ENCODE peak calls at places on chromosome 19, in six cellular contexts. H is body of pancreas; D is prostate gland; Q is SJCRH30; K is stomach; X is effector memory CD4-positive, alpha-beta T cell. M is an unnamed sample.

GRCh38 chr19:30931307-30931706 is 417.9 kb downstream of the TSHZ3 start:
- DNase-seq in H (no peak), K (no peak), D (no peak), Q (no peak), X (no peak), M (no peak)

GRCh38 chr19:51101171-51101865 is 6.9 kb downstream of the CTU1 start:
- DNase-seq in Q (no peak), X (no peak), H (no peak), D (no peak), K (no peak), M (no peak)

GRCh38 chr19:2983351-2984195 is 6.2 kb downstream of the TLE6 start:
- DNase-seq in K (no peak), X (no peak), H (peak; percentile 62), Q (peak; percentile 95), D (peak; percentile 55), M (no peak)

GRCh38 chr19:53910170-53910518 is 1.1 kb downstream of the CACNG7 start:
- DNase-seq in X (no peak), K (no peak), Q (no peak), H (no peak), D (no peak), M (no peak)

GRCh38 chr19:33373701-33374405 is at the start of gene CEBPG:
- DNase-seq in Q (peak; percentile 58), H (peak; percentile 72), X (peak; percentile 52), D (no peak), K (peak; percentile 55), M (peak; percentile 70)

GRCh38 chr19:5037936-5038335 is 69.0 kb downstream of the KDM4B start:
- DNase-seq in X (no peak), H (no peak), Q (no peak), D (no peak), K (no peak), M (no peak)

GRCh38 chr19:32908641-32909190 is 39.1 kb upstream of the SLC7A9 start:
- DNase-seq in K (no peak), H (no peak), Q (no peak), X (no peak), D (no peak), M (no peak)

GRCh38 chr19:28633223-28634030 is 579.5 kb downstream of the UQCRFS1 start:
- DNase-seq in Q (peak; percentile 75), K (no peak), X (no peak), D (no peak), H (no peak), M (no peak)

GRCh38 chr19:47511681-47512080 is 3.2 kb downstream of the NAPA start:
- DNase-seq in Q (peak; percentile 87), D (no peak), K (no peak), H (peak; percentile 49), X (no peak), M (peak; percentile 39)

GRCh38 chr19:35327642-35328041 is 1.3 kb upstream of the CD22 start:
- DNase-seq in H (no peak), Q (no peak), X (no peak), D (no peak), K (no peak), M (no peak)

GRCh38 chr19:6963937-6964336 is 57.3 kb downstream of the MBD3L2B start:
- DNase-seq in X (peak; percentile 22), K (no peak), D (no peak), Q (peak; percentile 32), H (no peak), M (no peak)

GRCh38 chr19:34171539-34171876 is 796 bp upstream of the LSM14A start:
- DNase-seq in D (no peak), X (no peak), H (no peak), K (no peak), Q (no peak), M (no peak)

GRCh38 chr19:46481187-46481586 is 9.8 kb upstream of the PNMA8A start:
- DNase-seq in Q (peak; percentile 73), H (no peak), X (no peak), D (no peak), K (no peak), M (no peak)

GRCh38 chr19:58387338-58388174 is 487 bp downstream of the RPS5 start:
- DNase-seq in X (no peak), K (no peak), D (no peak), H (no peak), Q (peak; percentile 59), M (no peak)

GRCh38 chr19:52734340-52734892 is 428 bp downstream of the ZNF611 start:
- DNase-seq in Q (peak; percentile 38), X (no peak), D (peak; percentile 12), K (peak; percentile 25), H (no peak), M (no peak)

GRCh38 chr19:8261881-8262280 is 46.3 kb downstream of the CD320 start:
- DNase-seq in D (no peak), K (peak; percentile 23), H (no peak), Q (no peak), X (no peak), M (no peak)

GRCh38 chr19:29645911-29646310 is 19.4 kb upstream of the PLEKHF1 start:
- DNase-seq in X (no peak), H (no peak), K (peak; percentile 77), D (peak; percentile 44), Q (peak; percentile 14), M (no peak)

GRCh38 chr19:35777411-35777841 is 2.1 kb downstream of the ARHGAP33 start:
- DNase-seq in D (no peak), Q (peak; percentile 94), H (no peak), X (no peak), K (no peak), M (no peak)

GRCh38 chr19:825897-826640 is 1.6 kb upstream of the AZU1 start:
- DNase-seq in Q (no peak), D (no peak), H (no peak), X (no peak), K (no peak), M (no peak)

GRCh38 chr19:6464070-6464873 is at the start of gene CRB3:
- DNase-seq in Q (no peak), H (peak; percentile 97), D (peak; percentile 90), X (peak; percentile 32), K (peak; percentile 96), M (peak; percentile 68)

GRCh38 chr19:28504727-28505126 is 708.2 kb downstream of the UQCRFS1 start:
- DNase-seq in D (no peak), X (no peak), H (no peak), Q (no peak), K (no peak), M (no peak)

DNA sequence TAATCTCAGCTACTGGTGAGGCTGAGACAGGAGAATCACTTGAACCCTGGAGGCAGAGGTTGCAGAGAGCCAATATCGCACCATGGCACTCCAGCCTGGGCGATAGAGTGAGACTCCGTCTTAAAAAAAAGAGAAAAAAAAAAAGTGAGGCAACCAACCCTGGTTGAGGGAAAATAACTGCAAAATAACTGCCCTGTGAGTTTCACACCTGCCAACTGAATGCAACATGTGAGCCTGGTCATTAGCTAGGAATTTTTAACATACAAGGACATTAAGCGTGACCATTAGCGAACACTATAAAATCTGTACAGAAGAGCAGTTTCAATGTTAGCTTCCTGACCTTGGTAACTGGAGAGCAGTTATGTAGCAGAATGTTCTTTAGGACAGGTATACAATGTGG is 2.4 kb upstream of the CCNP start:
- DNase-seq in X (no peak), D (no peak), K (no peak), H (no peak), Q (peak; percentile 37), M (no peak)
- H3K4me1 ChIP-seq in X (peaks cover 9% of the 10 kb centered on the region), D (no peaks in the 10 kb centered on the region), K (peaks cover 13% of the 10 kb centered on the region), H (peaks cover 10% of the 10 kb centered on the region), Q (peaks cover 12% of the 10 kb centered on the region), M (peaks cover 4% of the 10 kb centered on the region)

GRCh38 chr19:16069813-16070365 is 6.4 kb upstream of the TPM4 start:
- DNase-seq in Q (no peak), K (peak; percentile 40), X (no peak), D (no peak), H (no peak), M (no peak)
- H3K4me3 ChIP-seq in Q (no peak overlapping the region), K (peak overlapping the region; percentile 68), X (peak overlapping the region; percentile 30), D (peak overlapping the region; percentile 61), H (no peak overlapping the region), M (peak overlapping the region; percentile 7)

GRCh38 chr19:12777217-12778019 is 2.1 kb upstream of the HOOK2 start:
- DNase-seq in D (peak; percentile 69), H (peak; percentile 81), K (peak; percentile 81), X (peak; percentile 70), Q (peak; percentile 94), M (peak; percentile 86)

GRCh38 chr19:12779162-12779993 is 4.0 kb upstream of the HOOK2 start:
- DNase-seq in D (no peak), X (no peak), H (peak; percentile 36), Q (peak; percentile 91), K (no peak), M (no peak)

GRCh38 chr19:12778020-12778904 is 2.9 kb upstream of the HOOK2 start:
- DNase-seq in H (peak; percentile 95), Q (peak; percentile 96), X (no peak), K (peak; percentile 79), D (peak; percentile 79), M (peak; percentile 80)

GRCh38 chr19:12782174-12782423 is 6.7 kb upstream of the HOOK2 start:
- DNase-seq in K (no peak), Q (no peak), D (peak; percentile 44), H (no peak), X (no peak), M (no peak)

DNA sequence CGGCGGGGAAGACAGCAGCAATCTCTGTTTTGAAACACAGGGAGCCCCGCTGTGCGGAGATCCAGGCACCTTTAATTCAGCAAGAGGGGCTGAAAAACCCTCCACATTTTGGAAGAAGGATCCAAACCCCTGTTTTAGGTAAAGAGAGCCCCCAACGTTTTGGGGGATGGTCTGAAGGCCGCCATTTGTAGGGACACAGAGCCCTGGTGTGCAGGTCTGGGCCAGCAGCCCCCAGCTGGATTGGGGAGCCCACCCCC is 3.5 kb upstream of the HOOK2 start:
- DNase-seq in D (no peak), Q (no peak), H (no peak), X (no peak), K (no peak), M (no peak)
- H3K4me1 ChIP-seq in D (peaks cover 15% of the 10 kb centered on the region), Q (peaks cover 23% of the 10 kb centered on the region), H (peaks cover 54% of the 10 kb centered on the region), X (peaks cover 39% of the 10 kb centered on the region), K (peaks cover 68% of the 10 kb centered on the region), M (peaks cover 32% of the 10 kb centered on the region)

GRCh38 chr19:18605196-18605545 is 1.4 kb downstream of the CRLF1 start:
- DNase-seq in H (no peak), X (no peak), Q (no peak), D (no peak), K (no peak), M (no peak)
- H3K4me3 ChIP-seq in H (no peak overlapping the region), X (no peak overlapping the region), Q (peak overlapping the region; percentile 52), D (no peak overlapping the region), K (peak overlapping the region; percentile 27), M (no peak overlapping the region)

GRCh38 chr19:1873524-1874473 is 10.4 kb upstream of the KLF16 start:
- DNase-seq in K (peak; percentile 77), X (no peak), D (no peak), H (peak; percentile 68), Q (no peak), M (no peak)
- H3K4me1 ChIP-seq in K (peaks cover 71% of the 10 kb centered on the region), X (peaks cover 27% of the 10 kb centered on the region), D (peaks cover 24% of the 10 kb centered on the region), H (peaks cover 55% of the 10 kb centered on the region), Q (peaks cover 3% of the 10 kb centered on the region), M (no peaks in the 10 kb centered on the region)

GRCh38 chr19:22634450-22634827 is 315 bp downstream of the ZNF492 start:
- DNase-seq in H (no peak), K (no peak), Q (no peak), X (no peak), D (no peak), M (no peak)
- H3K4me3 ChIP-seq in H (no peak overlapping the region), K (peak overlapping the region; percentile 40), Q (peak overlapping the region; percentile 57), X (peak overlapping the region; percentile 51), D (peak overlapping the region; percentile 43), M (peak overlapping the region; percentile 40)

GRCh38 chr19:48756686-48757085 is 1.4 kb downstream of the FGF21 start:
- DNase-seq in Q (no peak), K (no peak), H (no peak), D (no peak), X (no peak), M (no peak)
- H3K4me1 ChIP-seq in Q (no peaks in the 10 kb centered on the region), K (peaks cover 17% of the 10 kb centered on the region), H (peaks cover 28% of the 10 kb centered on the region), D (no peaks in the 10 kb centered on the region), X (peaks cover 17% of the 10 kb centered on the region), M (peaks cover 8% of the 10 kb centered on the region)